ENCODE peak calls at places on chromosomes 13 and 19, in ten cellular contexts. Y is fibroblast of mammary gland; G is fibroblast of lung; R is CD8-positive, alpha-beta T cell; X is adrenal gland; P is mesothelial cell of epicardium; A is astrocyte of the cerebellum; V is lower leg skin; L is WTC11; N is glutamatergic neuron. M is an unnamed sample.

GRCh38 chr13:59279024-59279423 is 884.7 kb downstream of the DIAPH3 start:
- DNase-seq in G (peak), N (no peak), A (no peak), L (no peak), X (no peak), R (no peak), P (no peak), V (no peak), Y (no peak), M (no peak)

GRCh38 chr19:11480081-11480926 is 542 bp downstream of the ELAVL3 start:
- DNase-seq in X (no peak), G (no peak), Y (no peak), R (no peak), A (no peak), N (peak), P (no peak), V (no peak), L (peak), M (no peak)

GRCh38 chr19:49912965-49913685 is 15.9 kb upstream of the ATF5 start:
- DNase-seq in L (peak), V (no peak), R (no peak), N (no peak), Y (no peak), X (no peak), P (no peak), A (no peak), G (no peak), M (no peak)

GRCh38 chr19:5632241-5632612 is 9.3 kb downstream of the SAFB start:
- DNase-seq in L (no peak), A (no peak), X (no peak), N (no peak), R (no peak), P (no peak), V (no peak), Y (no peak), G (no peak), M (no peak)

GRCh38 chr19:4755459-4755858 is 31.8 kb upstream of the DPP9 start:
- DNase-seq in L (no peak), V (no peak), X (no peak), N (no peak), G (no peak), Y (no peak), P (no peak), R (no peak), A (no peak), M (no peak)

GRCh38 chr13:60369242-60369641 is 27.8 kb upstream of the TDRD3 start:
- DNase-seq in L (no peak), G (no peak), P (no peak), A (no peak), Y (no peak), V (no peak), N (no peak), X (no peak), R (no peak), M (no peak)

GRCh38 chr13:112205990-112206389 is 139.0 kb downstream of the SOX1 start:
- DNase-seq in N (no peak), G (no peak), X (no peak), R (no peak), A (no peak), V (peak), P (no peak), L (no peak), Y (no peak), M (no peak)

GRCh38 chr13:39417131-39417530 is 185.9 kb downstream of the LHFPL6 start:
- DNase-seq in R (no peak), L (peak), N (peak), G (no peak), Y (no peak), P (no peak), X (no peak), V (no peak), A (no peak), M (no peak)

GRCh38 chr13:26050568-26051230 is 1.1 kb downstream of the SHISA2 start:
- DNase-seq in G (peak), R (no peak), X (no peak), P (no peak), V (no peak), N (peak), Y (no peak), A (no peak), L (peak), M (no peak)

GRCh38 chr13:27104606-27105005 is 67.0 kb downstream of the USP12 start:
- DNase-seq in G (no peak), L (no peak), V (no peak), R (no peak), N (no peak), X (no peak), Y (no peak), P (no peak), A (no peak), M (no peak)
- TF ChIP-seq CTCF in G (no peak), L (no peak), V (no peak), R (no peak), N (no peak), X (no peak), Y (no peak), P (no peak), A (no peak), M (no peak)

GRCh38 chr19:36331353-36332228 is 47.4 kb downstream of the ZFP14 start:
- DNase-seq in Y (peak), V (peak), L (peak), R (peak), G (peak), N (peak), A (peak), P (peak), X (peak), M (peak)
- TF ChIP-seq CTCF in Y (no peak), V (no peak), L (no peak), R (no peak), G (no peak), N (no peak), A (peak), P (no peak), X (no peak), M (no peak)

GRCh38 chr13:97627566-97627965 is 193.6 kb downstream of the RAP2A start:
- DNase-seq in A (peak), G (peak), X (peak), Y (peak), N (peak), V (no peak), P (no peak), R (no peak), L (peak), M (peak)

GRCh38 chr13:97629601-97630272 is 195.8 kb downstream of the RAP2A start:
- DNase-seq in A (no peak), N (no peak), Y (no peak), V (no peak), P (no peak), G (no peak), L (no peak), X (peak), R (no peak), M (no peak)

GRCh38 chr13:97630725-97631124 is 196.8 kb downstream of the RAP2A start:
- DNase-seq in A (no peak), Y (no peak), R (no peak), N (no peak), P (no peak), L (no peak), V (no peak), G (no peak), X (no peak), M (no peak)

DNA sequence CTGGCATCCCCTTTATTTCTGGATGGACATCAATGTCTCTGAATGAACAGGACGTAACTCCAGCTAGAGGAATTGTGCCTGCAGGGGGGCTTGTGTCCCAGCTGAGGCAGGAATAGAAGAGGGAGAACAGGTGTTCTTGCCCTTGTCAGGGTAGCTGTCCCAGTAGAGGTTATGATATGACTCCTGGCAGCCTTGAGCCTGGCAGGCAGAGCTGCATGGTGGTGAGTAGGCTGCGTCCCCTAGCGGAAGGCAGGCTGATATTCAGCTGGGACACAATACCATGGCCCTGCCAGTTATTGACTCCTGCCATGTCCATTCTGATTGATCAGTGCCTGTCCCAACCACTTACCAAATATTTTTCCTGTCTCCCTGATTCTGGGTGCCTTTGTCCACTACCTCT is 197.2 kb downstream of the RAP2A start:
- DNase-seq in L (peak), P (no peak), G (no peak), A (no peak), X (no peak), R (no peak), Y (no peak), V (no peak), N (no peak), M (no peak)
- TF ChIP-seq CTCF in L (no peak), P (no peak), G (no peak), A (no peak), X (no peak), R (no peak), Y (peak), V (no peak), N (no peak), M (no peak)

DNA sequence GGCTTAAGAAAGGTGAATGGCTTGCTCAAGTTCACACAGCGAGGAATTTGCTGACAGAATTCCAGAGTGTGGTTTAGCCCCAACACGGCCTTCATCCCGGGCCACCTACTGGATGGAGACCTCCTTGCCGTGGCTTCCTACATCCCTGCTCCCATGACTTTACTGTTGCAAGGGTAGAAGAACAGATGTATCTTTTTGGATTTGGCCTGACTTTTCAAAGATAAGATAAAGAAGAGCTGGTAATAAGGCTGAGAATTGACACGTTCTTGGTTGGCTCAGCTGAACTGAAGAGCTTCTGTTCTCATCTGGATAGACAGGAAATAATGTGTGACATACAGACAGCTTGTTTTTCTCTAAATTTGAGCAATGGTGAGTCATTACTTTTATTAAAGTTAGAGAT is 113.1 kb downstream of the KLF5 start:
- DNase-seq in N (no peak), V (no peak), P (no peak), G (peak), R (no peak), L (peak), A (no peak), X (no peak), Y (peak), M (no peak)
- TF ChIP-seq CTCF in N (no peak), V (no peak), P (no peak), G (no peak), R (no peak), L (no peak), A (no peak), X (no peak), Y (no peak), M (no peak)

GRCh38 chr13:29520671-29521070 is 74.8 kb downstream of the SLC7A1 start:
- DNase-seq in Y (peak), L (no peak), N (no peak), R (no peak), V (no peak), G (peak), A (peak), P (no peak), X (no peak), M (peak)

GRCh38 chr13:29521336-29521735 is 74.2 kb downstream of the SLC7A1 start:
- DNase-seq in A (no peak), L (no peak), Y (no peak), R (no peak), V (no peak), N (no peak), P (no peak), G (no peak), X (no peak), M (no peak)

GRCh38 chr13:29524176-29524575 is 71.3 kb downstream of the SLC7A1 start:
- DNase-seq in G (no peak), A (no peak), P (no peak), N (no peak), R (no peak), Y (peak), L (no peak), V (no peak), X (no peak), M (no peak)

GRCh38 chr13:29523199-29523931 is 72.1 kb downstream of the SLC7A1 start:
- DNase-seq in G (peak), V (no peak), X (no peak), R (no peak), L (no peak), Y (peak), P (no peak), A (no peak), N (no peak), M (no peak)

DNA sequence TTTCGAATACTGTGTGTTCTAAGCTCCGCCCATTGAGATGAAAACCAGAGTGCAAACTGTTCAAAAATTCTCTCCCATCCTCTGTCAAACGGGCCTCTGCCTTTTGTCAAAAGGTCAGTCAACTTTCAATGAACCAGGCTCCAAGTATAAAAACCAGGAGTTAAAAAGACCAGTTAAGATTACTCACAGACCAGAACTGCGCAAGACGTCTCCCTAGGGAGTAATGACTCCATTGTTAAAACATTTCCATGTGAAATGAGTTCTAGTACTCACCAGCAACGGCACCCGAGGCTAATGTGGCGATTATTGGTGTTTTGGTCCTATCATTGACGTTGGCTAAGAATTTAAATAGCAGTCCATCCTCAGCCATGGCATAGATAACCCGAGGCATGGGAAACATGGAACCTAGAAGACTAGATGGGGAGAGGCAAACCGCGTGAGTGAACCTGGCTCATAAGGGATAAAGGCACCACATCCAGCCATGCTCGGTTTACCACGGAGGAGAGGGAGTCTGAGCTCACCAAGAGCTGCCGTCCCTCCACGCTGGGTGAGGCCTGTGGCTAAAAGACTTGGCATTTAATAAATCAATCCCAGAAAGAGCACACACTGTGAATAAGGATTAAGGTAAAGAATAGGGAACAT is 73.3 kb downstream of the SLC7A1 start:
- DNase-seq in V (no peak), R (no peak), G (peak), P (no peak), N (no peak), A (peak), X (no peak), L (no peak), Y (peak), M (no peak)
- TF ChIP-seq CTCF in V (no peak), R (no peak), G (no peak), P (no peak), N (no peak), A (no peak), X (no peak), L (no peak), Y (no peak), M (no peak)

GRCh38 chr19:799076-799881 is 2.0 kb downstream of the PTBP1 start:
- DNase-seq in A (no peak), L (no peak), P (no peak), X (peak), G (peak), R (no peak), N (peak), V (no peak), Y (peak), M (no peak)
- TF ChIP-seq CTCF in A (peak), L (no peak), P (no peak), X (no peak), G (peak), R (no peak), N (no peak), V (no peak), Y (peak), M (peak)